ENCODE peak calls at places on chromosomes 3 and 15, in five cellular contexts. One of them, this sample, is unnamed.

GRCh38 chr15:50979041-50979440 is 70.6 kb downstream of the AP4E1 start:
- DNase-seq in AG09309: no peak
- DNase-seq in GM12865: no peak
- DNase-seq in dorsolateral prefrontal cortex: no peak
- DNase-seq in mesothelial cell of epicardium: no peak
- DNase-seq in this sample: no peak

GRCh38 chr3:14410501-14411165 is 8.2 kb downstream of the SLC6A6 start:
- DNase-seq in AG09309: peak
- DNase-seq in GM12865: peak
- DNase-seq in dorsolateral prefrontal cortex: no peak
- DNase-seq in mesothelial cell of epicardium: no peak
- DNase-seq in this sample: no peak

GRCh38 chr15:66797921-66798320 is 95.9 kb downstream of the SMAD6 start:
- DNase-seq in AG09309: no peak
- DNase-seq in GM12865: no peak
- DNase-seq in dorsolateral prefrontal cortex: no peak
- DNase-seq in mesothelial cell of epicardium: no peak
- DNase-seq in this sample: no peak

GRCh38 chr3:187507905-187508304 is 139.7 kb downstream of the RTP4 start:
- DNase-seq in AG09309: no peak
- DNase-seq in GM12865: no peak
- DNase-seq in dorsolateral prefrontal cortex: no peak
- DNase-seq in mesothelial cell of epicardium: no peak
- DNase-seq in this sample: no peak

GRCh38 chr15:83446904-83447708 is at the start of gene SH3GL3:
- DNase-seq in AG09309: no peak
- DNase-seq in GM12865: peak
- DNase-seq in dorsolateral prefrontal cortex: peak
- DNase-seq in mesothelial cell of epicardium: peak
- DNase-seq in this sample: peak

GRCh38 chr3:24290596-24290995 is 204.1 kb downstream of the THRB start:
- DNase-seq in AG09309: no peak
- DNase-seq in GM12865: no peak
- DNase-seq in dorsolateral prefrontal cortex: no peak
- DNase-seq in mesothelial cell of epicardium: no peak
- DNase-seq in this sample: no peak

GRCh38 chr3:38247366-38248035 is 18.1 kb upstream of the SLC22A13 start:
- DNase-seq in AG09309: peak
- DNase-seq in GM12865: no peak
- DNase-seq in dorsolateral prefrontal cortex: no peak
- DNase-seq in mesothelial cell of epicardium: no peak
- DNase-seq in this sample: no peak

GRCh38 chr3:148600902-148601765 is 96.6 kb upstream of the AGTR1 start:
- DNase-seq in AG09309: no peak
- DNase-seq in GM12865: no peak
- DNase-seq in dorsolateral prefrontal cortex: no peak
- DNase-seq in mesothelial cell of epicardium: no peak
- DNase-seq in this sample: no peak

GRCh38 chr3:5733995-5734394 is 546.5 kb downstream of the EDEM1 start:
- DNase-seq in AG09309: no peak
- DNase-seq in GM12865: no peak
- DNase-seq in dorsolateral prefrontal cortex: no peak
- DNase-seq in mesothelial cell of epicardium: no peak
- DNase-seq in this sample: no peak

GRCh38 chr3:79086514-79086913 is 681.3 kb downstream of the ROBO1 start:
- DNase-seq in AG09309: peak
- DNase-seq in GM12865: peak
- DNase-seq in dorsolateral prefrontal cortex: peak
- DNase-seq in mesothelial cell of epicardium: peak
- DNase-seq in this sample: peak

GRCh38 chr3:103082501-103082900 is 647.7 kb downstream of the ZPLD1 start:
- DNase-seq in AG09309: no peak
- DNase-seq in GM12865: no peak
- DNase-seq in dorsolateral prefrontal cortex: no peak
- DNase-seq in mesothelial cell of epicardium: no peak
- DNase-seq in this sample: no peak

GRCh38 chr15:85284497-85284896 is 95.9 kb upstream of the AKAP13 start:
- DNase-seq in AG09309: no peak
- DNase-seq in GM12865: peak
- DNase-seq in dorsolateral prefrontal cortex: no peak
- DNase-seq in mesothelial cell of epicardium: no peak
- DNase-seq in this sample: no peak

GRCh38 chr15:59315914-59316428 is 56.7 kb downstream of the MYO1E start:
- DNase-seq in AG09309: peak
- DNase-seq in GM12865: peak
- DNase-seq in dorsolateral prefrontal cortex: no peak
- DNase-seq in mesothelial cell of epicardium: no peak
- DNase-seq in this sample: no peak

DNA sequence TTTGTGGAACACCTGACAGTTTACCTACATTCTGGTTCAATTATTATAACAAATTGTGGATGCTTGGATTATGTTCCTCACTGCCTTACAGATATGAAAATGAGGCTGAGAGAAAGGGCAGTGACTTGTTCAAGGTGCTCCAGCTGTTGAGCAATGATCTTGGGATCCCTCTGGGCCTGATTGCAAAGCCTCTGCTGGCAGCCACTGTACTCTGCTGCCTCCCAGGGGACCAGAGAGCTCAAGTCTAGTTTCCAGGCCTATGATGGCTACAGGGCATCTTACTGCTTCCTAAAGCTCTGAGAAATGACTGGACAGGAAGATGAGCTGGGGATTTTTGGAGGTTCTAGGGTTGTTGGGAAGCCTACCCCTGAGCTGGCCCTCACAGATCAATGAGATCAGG is 2.3 kb upstream of the SHC4 start:
- DNase-seq in AG09309: no peak
- DNase-seq in GM12865: peak
- DNase-seq in dorsolateral prefrontal cortex: no peak
- DNase-seq in mesothelial cell of epicardium: no peak
- DNase-seq in this sample: no peak
- TF ChIP-seq CTCF in AG09309: peak
- TF ChIP-seq CTCF in GM12865: peak
- TF ChIP-seq CTCF in dorsolateral prefrontal cortex: peak
- TF ChIP-seq CTCF in mesothelial cell of epicardium: no peak
- TF ChIP-seq CTCF in this sample: no peak

DNA sequence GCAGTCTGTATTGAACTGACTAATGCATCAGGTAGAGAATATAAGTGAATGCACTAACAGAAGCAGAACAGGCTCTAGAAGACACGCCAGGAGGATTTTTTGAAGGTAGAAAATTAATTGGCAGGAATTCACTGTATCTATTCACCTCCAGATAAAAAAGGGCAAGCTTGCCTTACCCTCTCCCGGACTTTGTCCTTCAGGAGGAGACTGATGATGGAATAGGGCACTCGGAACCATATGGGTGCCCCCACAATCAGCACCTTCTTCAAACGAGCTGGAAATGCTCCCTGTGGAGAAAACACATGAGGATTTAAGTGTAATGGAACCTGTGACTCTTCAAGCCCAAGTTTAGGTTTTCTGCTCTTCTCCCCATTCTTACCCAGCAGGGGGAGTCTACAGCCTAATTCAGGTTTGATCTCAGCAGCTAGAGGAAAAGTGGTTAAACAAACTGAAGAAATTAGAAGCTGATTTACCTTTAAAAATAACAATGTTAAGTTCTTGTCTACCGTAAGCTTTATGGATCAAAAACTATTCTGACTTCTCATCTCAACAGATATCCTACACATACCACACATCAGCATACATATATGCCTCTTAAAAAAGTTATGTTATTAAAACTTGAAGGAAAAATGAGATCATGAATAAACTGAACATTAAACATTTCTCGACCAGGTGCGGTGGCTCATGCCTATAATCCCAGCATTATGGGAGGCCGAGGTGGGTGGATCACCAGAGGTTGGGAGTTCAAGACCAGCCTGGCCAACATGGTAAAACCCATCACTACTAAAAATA is 57.4 kb upstream of the SIN3A start:
- DNase-seq in AG09309: no peak
- DNase-seq in GM12865: peak
- DNase-seq in dorsolateral prefrontal cortex: no peak
- DNase-seq in mesothelial cell of epicardium: no peak
- DNase-seq in this sample: no peak
- TF ChIP-seq CTCF in AG09309: peak
- TF ChIP-seq CTCF in GM12865: peak
- TF ChIP-seq CTCF in dorsolateral prefrontal cortex: peak
- TF ChIP-seq CTCF in mesothelial cell of epicardium: peak
- TF ChIP-seq CTCF in this sample: no peak

GRCh38 chr15:62059108-62059817 is 984 bp downstream of the VPS13C start:
- DNase-seq in AG09309: no peak
- DNase-seq in GM12865: peak
- DNase-seq in dorsolateral prefrontal cortex: no peak
- DNase-seq in mesothelial cell of epicardium: no peak
- DNase-seq in this sample: no peak
- TF ChIP-seq CTCF in AG09309: peak
- TF ChIP-seq CTCF in GM12865: peak
- TF ChIP-seq CTCF in dorsolateral prefrontal cortex: peak
- TF ChIP-seq CTCF in mesothelial cell of epicardium: no peak
- TF ChIP-seq CTCF in this sample: no peak

GRCh38 chr15:48112242-48112641 is 8.5 kb upstream of the SLC24A5 start:
- DNase-seq in AG09309: no peak
- DNase-seq in GM12865: peak
- DNase-seq in dorsolateral prefrontal cortex: no peak
- DNase-seq in mesothelial cell of epicardium: no peak
- DNase-seq in this sample: no peak
- TF ChIP-seq CTCF in AG09309: peak
- TF ChIP-seq CTCF in GM12865: peak
- TF ChIP-seq CTCF in dorsolateral prefrontal cortex: no peak
- TF ChIP-seq CTCF in mesothelial cell of epicardium: no peak
- TF ChIP-seq CTCF in this sample: no peak